ENCODE peak calls at places on chromosomes 4 and X, in six cellular contexts. One of them, this sample, is unnamed. For H3K27me3, the result is how much of the 10 kb centered on the place peaks cover.

GRCh38 chrX:150897371-150898319 is 823 bp downstream of the CD99L2 start:
- DNase-seq in adrenal gland: no peak
- DNase-seq in heart left ventricle: no peak
- DNase-seq in CD4-positive, CD25-positive, alpha-beta regulatory T cell: peak
- DNase-seq in mesendoderm: peak
- DNase-seq in heart right ventricle: no peak
- DNase-seq in this sample: peak

GRCh38 chrX:101619336-101619735 is 1.5 kb upstream of the ARMCX6 start:
- DNase-seq in adrenal gland: no peak
- DNase-seq in heart left ventricle: peak
- DNase-seq in CD4-positive, CD25-positive, alpha-beta regulatory T cell: no peak
- DNase-seq in mesendoderm: peak
- DNase-seq in heart right ventricle: no peak
- DNase-seq in this sample: no peak

GRCh38 chr4:1644906-1645657 is 39.0 kb downstream of the FAM53A start:
- DNase-seq in adrenal gland: no peak
- DNase-seq in heart left ventricle: peak
- DNase-seq in CD4-positive, CD25-positive, alpha-beta regulatory T cell: no peak
- DNase-seq in mesendoderm: peak
- DNase-seq in heart right ventricle: peak
- DNase-seq in this sample: no peak

GRCh38 chr4:186891859-186892486 is 168.3 kb upstream of the FAT1 start:
- DNase-seq in adrenal gland: no peak
- DNase-seq in heart left ventricle: no peak
- DNase-seq in CD4-positive, CD25-positive, alpha-beta regulatory T cell: no peak
- DNase-seq in mesendoderm: no peak
- DNase-seq in heart right ventricle: no peak
- DNase-seq in this sample: no peak

GRCh38 chrX:139936259-139936658 is 3.4 kb upstream of the ATP11C start:
- DNase-seq in adrenal gland: no peak
- DNase-seq in heart left ventricle: no peak
- DNase-seq in CD4-positive, CD25-positive, alpha-beta regulatory T cell: no peak
- DNase-seq in mesendoderm: peak
- DNase-seq in heart right ventricle: no peak
- DNase-seq in this sample: no peak

GRCh38 chr4:82833696-82834313 is 35.2 kb upstream of the SCD5 start:
- DNase-seq in adrenal gland: peak
- DNase-seq in heart left ventricle: peak
- DNase-seq in CD4-positive, CD25-positive, alpha-beta regulatory T cell: no peak
- DNase-seq in mesendoderm: no peak
- DNase-seq in heart right ventricle: no peak
- DNase-seq in this sample: no peak

GRCh38 chrX:115467961-115468360 is 93.0 kb upstream of the PLS3 start:
- DNase-seq in adrenal gland: no peak
- DNase-seq in heart left ventricle: no peak
- DNase-seq in CD4-positive, CD25-positive, alpha-beta regulatory T cell: no peak
- DNase-seq in mesendoderm: no peak
- DNase-seq in heart right ventricle: no peak
- DNase-seq in this sample: no peak

GRCh38 chr4:80070880-80071620 is 2.0 kb downstream of the ANTXR2 start:
- DNase-seq in adrenal gland: no peak
- DNase-seq in heart left ventricle: no peak
- DNase-seq in CD4-positive, CD25-positive, alpha-beta regulatory T cell: no peak
- DNase-seq in mesendoderm: no peak
- DNase-seq in heart right ventricle: no peak
- DNase-seq in this sample: no peak

GRCh38 chrX:132181364-132181763 is 37.9 kb downstream of the RAP2C start:
- DNase-seq in adrenal gland: peak
- DNase-seq in heart left ventricle: peak
- DNase-seq in CD4-positive, CD25-positive, alpha-beta regulatory T cell: no peak
- DNase-seq in mesendoderm: no peak
- DNase-seq in heart right ventricle: peak
- DNase-seq in this sample: no peak

GRCh38 chr4:113645771-113646455 is 115.6 kb downstream of the CAMK2D start:
- DNase-seq in adrenal gland: peak
- DNase-seq in heart left ventricle: no peak
- DNase-seq in CD4-positive, CD25-positive, alpha-beta regulatory T cell: no peak
- DNase-seq in mesendoderm: peak
- DNase-seq in heart right ventricle: no peak
- DNase-seq in this sample: no peak

GRCh38 chr4:105145913-105146285 is 777 bp upstream of the TET2 start:
- DNase-seq in adrenal gland: no peak
- DNase-seq in heart left ventricle: peak
- DNase-seq in CD4-positive, CD25-positive, alpha-beta regulatory T cell: peak
- DNase-seq in mesendoderm: no peak
- DNase-seq in heart right ventricle: peak
- DNase-seq in this sample: no peak

GRCh38 chr4:40963912-40964478 is 214.2 kb downstream of the NSUN7 start:
- DNase-seq in adrenal gland: no peak
- DNase-seq in heart left ventricle: no peak
- DNase-seq in CD4-positive, CD25-positive, alpha-beta regulatory T cell: no peak
- DNase-seq in mesendoderm: no peak
- DNase-seq in heart right ventricle: no peak
- DNase-seq in this sample: no peak

GRCh38 chr4:118964891-118965411 is 76.3 kb downstream of the SYNPO2 start:
- DNase-seq in adrenal gland: peak
- DNase-seq in heart left ventricle: no peak
- DNase-seq in CD4-positive, CD25-positive, alpha-beta regulatory T cell: no peak
- DNase-seq in mesendoderm: no peak
- DNase-seq in heart right ventricle: no peak
- DNase-seq in this sample: no peak

GRCh38 chr4:966266-967112 is 6.9 kb downstream of the DGKQ start:
- DNase-seq in adrenal gland: no peak
- DNase-seq in heart left ventricle: peak
- DNase-seq in CD4-positive, CD25-positive, alpha-beta regulatory T cell: no peak
- DNase-seq in mesendoderm: no peak
- DNase-seq in heart right ventricle: peak
- DNase-seq in this sample: no peak

GRCh38 chr4:123785515-123785914 is 388.9 kb downstream of the SPRY1 start:
- DNase-seq in adrenal gland: no peak
- DNase-seq in heart left ventricle: peak
- DNase-seq in CD4-positive, CD25-positive, alpha-beta regulatory T cell: no peak
- DNase-seq in mesendoderm: peak
- DNase-seq in heart right ventricle: peak
- DNase-seq in this sample: no peak

GRCh38 chr4:1371831-1372165 is 24.8 kb downstream of the UVSSA start:
- DNase-seq in adrenal gland: no peak
- DNase-seq in heart left ventricle: no peak
- DNase-seq in CD4-positive, CD25-positive, alpha-beta regulatory T cell: no peak
- DNase-seq in mesendoderm: no peak
- DNase-seq in heart right ventricle: no peak
- DNase-seq in this sample: no peak

GRCh38 chr4:8185280-8185679 is 13.8 kb upstream of the SH3TC1 start:
- DNase-seq in adrenal gland: no peak
- DNase-seq in heart left ventricle: no peak
- DNase-seq in CD4-positive, CD25-positive, alpha-beta regulatory T cell: no peak
- DNase-seq in mesendoderm: no peak
- DNase-seq in heart right ventricle: no peak
- DNase-seq in this sample: no peak

GRCh38 chrX:15233416-15234015 is 36.4 kb downstream of the ASB9 start:
- DNase-seq in adrenal gland: no peak
- DNase-seq in heart left ventricle: no peak
- DNase-seq in CD4-positive, CD25-positive, alpha-beta regulatory T cell: no peak
- DNase-seq in mesendoderm: no peak
- DNase-seq in heart right ventricle: no peak
- DNase-seq in this sample: no peak

GRCh38 chr4:21476753-21477152 is 471.8 kb downstream of the KCNIP4 start:
- DNase-seq in adrenal gland: peak
- DNase-seq in heart left ventricle: no peak
- DNase-seq in CD4-positive, CD25-positive, alpha-beta regulatory T cell: no peak
- DNase-seq in mesendoderm: peak
- DNase-seq in heart right ventricle: no peak
- DNase-seq in this sample: no peak

GRCh38 chrX:139720136-139720535 is 12.2 kb upstream of the MCF2 start:
- DNase-seq in adrenal gland: no peak
- DNase-seq in heart left ventricle: no peak
- DNase-seq in CD4-positive, CD25-positive, alpha-beta regulatory T cell: no peak
- DNase-seq in mesendoderm: peak
- DNase-seq in heart right ventricle: no peak
- DNase-seq in this sample: no peak

GRCh38 chr4:71338846-71339593 is at the start of gene SLC4A4:
- DNase-seq in adrenal gland: no peak
- DNase-seq in heart left ventricle: no peak
- DNase-seq in CD4-positive, CD25-positive, alpha-beta regulatory T cell: no peak
- DNase-seq in mesendoderm: no peak
- DNase-seq in heart right ventricle: no peak
- DNase-seq in this sample: no peak

GRCh38 chr4:188613976-188614375 is 474.7 kb downstream of the TRIML1 start:
- DNase-seq in adrenal gland: no peak
- DNase-seq in heart left ventricle: no peak
- DNase-seq in CD4-positive, CD25-positive, alpha-beta regulatory T cell: no peak
- DNase-seq in mesendoderm: no peak
- DNase-seq in heart right ventricle: no peak
- DNase-seq in this sample: no peak

GRCh38 chr4:10715696-10716095 is 31.1 kb upstream of the CLNK start:
- DNase-seq in adrenal gland: no peak
- DNase-seq in heart left ventricle: no peak
- DNase-seq in CD4-positive, CD25-positive, alpha-beta regulatory T cell: no peak
- DNase-seq in mesendoderm: peak
- DNase-seq in heart right ventricle: no peak
- DNase-seq in this sample: no peak

GRCh38 chrX:56793533-56794320 is 64.7 kb downstream of the NBDY start:
- DNase-seq in adrenal gland: no peak
- DNase-seq in heart left ventricle: no peak
- DNase-seq in CD4-positive, CD25-positive, alpha-beta regulatory T cell: no peak
- DNase-seq in mesendoderm: no peak
- DNase-seq in heart right ventricle: no peak
- DNase-seq in this sample: no peak

GRCh38 chr4:175784986-175785525 is 27.0 kb downstream of the GPM6A start:
- DNase-seq in adrenal gland: no peak
- DNase-seq in heart left ventricle: no peak
- DNase-seq in CD4-positive, CD25-positive, alpha-beta regulatory T cell: no peak
- DNase-seq in mesendoderm: no peak
- DNase-seq in heart right ventricle: no peak
- DNase-seq in this sample: no peak

GRCh38 chr4:67556426-67556825 is 2.1 kb upstream of the STAP1 start:
- DNase-seq in adrenal gland: no peak
- DNase-seq in heart left ventricle: no peak
- DNase-seq in CD4-positive, CD25-positive, alpha-beta regulatory T cell: no peak
- DNase-seq in mesendoderm: no peak
- DNase-seq in heart right ventricle: no peak
- DNase-seq in this sample: no peak

GRCh38 chrX:125203737-125204578 is 115.7 kb upstream of the TEX13C start:
- DNase-seq in adrenal gland: peak
- DNase-seq in heart left ventricle: no peak
- DNase-seq in CD4-positive, CD25-positive, alpha-beta regulatory T cell: peak
- DNase-seq in mesendoderm: peak
- DNase-seq in heart right ventricle: peak
- DNase-seq in this sample: no peak

GRCh38 chr4:59553063-59553738 is 1646.9 kb upstream of the ADGRL3 start:
- DNase-seq in adrenal gland: peak
- DNase-seq in heart left ventricle: no peak
- DNase-seq in CD4-positive, CD25-positive, alpha-beta regulatory T cell: no peak
- DNase-seq in mesendoderm: peak
- DNase-seq in heart right ventricle: no peak
- DNase-seq in this sample: no peak
- H3K4me3 ChIP-seq in adrenal gland: peak
- H3K4me3 ChIP-seq in heart left ventricle: peak
- H3K4me3 ChIP-seq in CD4-positive, CD25-positive, alpha-beta regulatory T cell: no peak
- H3K4me3 ChIP-seq in mesendoderm: no peak
- H3K4me3 ChIP-seq in heart right ventricle: no peak
- H3K4me3 ChIP-seq in this sample: no peak

DNA sequence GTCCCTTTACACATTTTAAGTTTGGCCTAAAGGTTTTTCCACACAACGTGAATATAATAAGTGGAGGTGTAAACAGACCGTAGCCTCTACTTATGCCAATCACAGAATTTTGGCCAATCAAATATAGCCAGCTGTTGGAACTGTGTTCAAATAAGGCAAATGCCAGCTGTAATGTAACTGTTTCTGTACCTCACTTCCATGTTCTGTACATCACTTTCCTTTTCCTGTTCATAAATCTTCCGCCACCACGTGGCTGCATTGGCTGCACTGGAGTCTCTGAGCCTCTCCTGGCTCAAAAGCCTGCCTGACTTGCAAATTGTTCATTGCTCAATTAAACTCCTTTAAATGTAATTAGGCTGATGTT is 105.1 kb upstream of the SMIM31 start:
- DNase-seq in adrenal gland: no peak
- DNase-seq in heart left ventricle: no peak
- DNase-seq in CD4-positive, CD25-positive, alpha-beta regulatory T cell: no peak
- DNase-seq in mesendoderm: no peak
- DNase-seq in heart right ventricle: no peak
- DNase-seq in this sample: no peak
- H3K27ac ChIP-seq in adrenal gland: no peak
- H3K27ac ChIP-seq in heart left ventricle: no peak
- H3K27ac ChIP-seq in CD4-positive, CD25-positive, alpha-beta regulatory T cell: no peak
- H3K27ac ChIP-seq in mesendoderm: no peak
- H3K27ac ChIP-seq in heart right ventricle: no peak
- H3K27ac ChIP-seq in this sample: no peak

DNA sequence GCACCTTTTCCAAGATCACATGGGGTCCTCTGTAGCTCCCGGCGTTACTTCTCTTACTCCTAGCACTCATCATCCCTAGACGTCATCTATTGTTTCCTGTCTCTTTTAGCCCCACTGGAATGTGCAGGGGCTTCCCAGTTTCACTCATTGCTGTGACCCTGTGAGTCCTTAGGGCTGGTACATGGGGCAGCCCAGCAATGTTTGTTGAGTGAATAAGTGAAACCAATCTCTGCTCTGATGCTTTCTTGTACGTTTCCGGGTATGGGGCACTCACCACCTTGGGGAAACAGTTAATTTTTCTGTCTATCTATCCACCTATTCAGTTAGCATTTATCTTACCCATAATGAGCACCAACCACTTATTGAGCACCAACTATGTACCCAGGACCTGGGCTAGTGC is 16.1 kb downstream of the MSX1 start:
- DNase-seq in adrenal gland: no peak
- DNase-seq in heart left ventricle: no peak
- DNase-seq in CD4-positive, CD25-positive, alpha-beta regulatory T cell: no peak
- DNase-seq in mesendoderm: no peak
- DNase-seq in heart right ventricle: no peak
- DNase-seq in this sample: no peak
- H3K27me3 ChIP-seq in adrenal gland: under half
- H3K27me3 ChIP-seq in heart left ventricle: half or more
- H3K27me3 ChIP-seq in CD4-positive, CD25-positive, alpha-beta regulatory T cell: under half
- H3K27me3 ChIP-seq in mesendoderm: under half
- H3K27me3 ChIP-seq in heart right ventricle: under half
- H3K27me3 ChIP-seq in this sample: under half

GRCh38 chrX:103530540-103530939 is 11.3 kb upstream of the RAB40A start:
- DNase-seq in adrenal gland: no peak
- DNase-seq in heart left ventricle: no peak
- DNase-seq in CD4-positive, CD25-positive, alpha-beta regulatory T cell: no peak
- DNase-seq in mesendoderm: no peak
- DNase-seq in heart right ventricle: no peak
- DNase-seq in this sample: no peak

GRCh38 chrX:103535206-103535605 is 15.9 kb upstream of the RAB40A start:
- DNase-seq in adrenal gland: no peak
- DNase-seq in heart left ventricle: no peak
- DNase-seq in CD4-positive, CD25-positive, alpha-beta regulatory T cell: no peak
- DNase-seq in mesendoderm: no peak
- DNase-seq in heart right ventricle: no peak
- DNase-seq in this sample: no peak

GRCh38 chrX:103531002-103531401 is 11.7 kb upstream of the RAB40A start:
- DNase-seq in adrenal gland: no peak
- DNase-seq in heart left ventricle: no peak
- DNase-seq in CD4-positive, CD25-positive, alpha-beta regulatory T cell: no peak
- DNase-seq in mesendoderm: no peak
- DNase-seq in heart right ventricle: no peak
- DNase-seq in this sample: no peak

GRCh38 chrX:103536071-103536470 is 16.8 kb upstream of the RAB40A start:
- DNase-seq in adrenal gland: no peak
- DNase-seq in heart left ventricle: no peak
- DNase-seq in CD4-positive, CD25-positive, alpha-beta regulatory T cell: no peak
- DNase-seq in mesendoderm: no peak
- DNase-seq in heart right ventricle: no peak
- DNase-seq in this sample: no peak

GRCh38 chrX:103533428-103534216 is 14.3 kb upstream of the RAB40A start:
- DNase-seq in adrenal gland: peak
- DNase-seq in heart left ventricle: peak
- DNase-seq in CD4-positive, CD25-positive, alpha-beta regulatory T cell: peak
- DNase-seq in mesendoderm: peak
- DNase-seq in heart right ventricle: peak
- DNase-seq in this sample: peak
- H3K4me3 ChIP-seq in adrenal gland: no peak
- H3K4me3 ChIP-seq in heart left ventricle: peak
- H3K4me3 ChIP-seq in CD4-positive, CD25-positive, alpha-beta regulatory T cell: peak
- H3K4me3 ChIP-seq in mesendoderm: no peak
- H3K4me3 ChIP-seq in heart right ventricle: peak
- H3K4me3 ChIP-seq in this sample: peak